ENCODE peak calls at places on chromosomes 13 and 19, in six cellular contexts. S, J, W, O, R and F are unnamed samples.

GRCh38 chr13:39945226-39945625 is 289.8 kb downstream of the COG6 start:
- DNase-seq in J (no peak), S (no peak), O (no peak), W (no peak), R (no peak), F (peak; percentile 70)

GRCh38 chr19:39428309-39429112 is 7.2 kb downstream of the RPS16 start:
- DNase-seq in W (no peak), O (no peak), J (peak; percentile 84), R (no peak), S (no peak), F (peak; percentile 94)

GRCh38 chr19:1512671-1513491 is at the start of gene ADAMTSL5:
- DNase-seq in R (peak; percentile 5), S (peak; percentile 50), O (no peak), J (peak; percentile 88), W (no peak), F (peak; percentile 79)

GRCh38 chr19:1871140-1871597 is 7.8 kb upstream of the KLF16 start:
- DNase-seq in S (no peak), W (no peak), R (no peak), O (no peak), J (no peak), F (no peak)

GRCh38 chr19:42121666-42122069 is 10.6 kb downstream of the POU2F2 start:
- DNase-seq in J (peak; percentile 67), O (no peak), W (peak; percentile 97), S (peak; percentile 52), R (no peak), F (no peak)

GRCh38 chr13:29925457-29925856 is 75.0 kb upstream of the UBL3 start:
- DNase-seq in W (peak; percentile 63), J (peak; percentile 58), R (peak; percentile 70), O (no peak), S (no peak), F (peak; percentile 79)

GRCh38 chr19:35689836-35690235 is 14.5 kb upstream of the ZBTB32 start:
- DNase-seq in O (no peak), J (no peak), S (no peak), R (no peak), W (no peak), F (no peak)

GRCh38 chr19:48683349-48683748 is 10.5 kb upstream of the NTN5 start:
- DNase-seq in W (no peak), S (no peak), O (no peak), R (no peak), J (peak; percentile 34), F (no peak)

GRCh38 chr19:51047031-51047335 is 12.2 kb upstream of the KLK12 start:
- DNase-seq in S (no peak), R (no peak), J (no peak), O (no peak), W (no peak), F (no peak)